ENCODE peak calls at places on chromosomes 3 and 15, in six cellular contexts. Y is K562, P is endothelial cell of umbilical vein, F is A549, I is GM12878, Z is HepG2. E is an unnamed sample.

GRCh38 chr15:89912674-89913396 is at the start of gene ARPIN:
- DNase-seq in Y (no peak), P (peak), F (peak), I (no peak), Z (peak), E (no peak)

GRCh38 chr15:34951993-34952392 is 17.5 kb downstream of the AQR start:
- DNase-seq in Y (no peak), P (peak), F (no peak), I (no peak), Z (no peak), E (no peak)

GRCh38 chr3:142460689-142461088 is 12.9 kb upstream of the XRN1 start:
- DNase-seq in Y (no peak), P (no peak), F (no peak), I (no peak), Z (no peak), E (no peak)

GRCh38 chr15:45486317-45486716 is 36.2 kb downstream of the SLC30A4 start:
- DNase-seq in Y (no peak), P (no peak), F (no peak), I (no peak), Z (no peak), E (no peak)

GRCh38 chr3:9878700-9879099 is 1.4 kb downstream of the CIDEC start:
- DNase-seq in Y (no peak), P (no peak), F (peak), I (no peak), Z (peak), E (no peak)

GRCh38 chr15:77627067-77627466 is 5.6 kb downstream of the LINGO1 start:
- DNase-seq in Y (no peak), P (no peak), F (no peak), I (no peak), Z (no peak), E (no peak)

GRCh38 chr3:66986406-66986805 is 11.7 kb upstream of the KBTBD8 start:
- DNase-seq in Y (no peak), P (no peak), F (no peak), I (no peak), Z (no peak), E (no peak)

GRCh38 chr15:70356919-70357318 is 259.2 kb upstream of the TLE3 start:
- DNase-seq in Y (no peak), P (no peak), F (no peak), I (no peak), Z (no peak), E (no peak)

GRCh38 chr15:72110355-72110754 is 7.6 kb downstream of the MYO9A start:
- DNase-seq in Y (no peak), P (no peak), F (peak), I (no peak), Z (peak), E (no peak)

GRCh38 chr3:73874596-73874995 is 249.9 kb upstream of the PDZRN3 start:
- DNase-seq in Y (no peak), P (no peak), F (no peak), I (no peak), Z (no peak), E (no peak)

GRCh38 chr3:48038971-48039481 is 22.8 kb upstream of the MAP4 start:
- DNase-seq in Y (no peak), P (peak), F (no peak), I (no peak), Z (peak), E (peak)

GRCh38 chr3:142087676-142088075 is 61.7 kb downstream of the TFDP2 start:
- DNase-seq in Y (no peak), P (no peak), F (no peak), I (no peak), Z (no peak), E (no peak)

GRCh38 chr3:115245899-115246298 is 98.8 kb upstream of the ZBTB20 start:
- DNase-seq in Y (no peak), P (no peak), F (no peak), I (no peak), Z (no peak), E (no peak)

GRCh38 chr3:197083486-197083885 is 53.9 kb upstream of the MELTF start:
- DNase-seq in Y (no peak), P (no peak), F (peak), I (no peak), Z (no peak), E (peak)

GRCh38 chr15:61410656-61411055 is 181.6 kb upstream of the RORA start:
- DNase-seq in Y (no peak), P (no peak), F (no peak), I (no peak), Z (no peak), E (no peak)

GRCh38 chr3:134317106-134317947 is 56.9 kb downstream of the AMOTL2 start:
- DNase-seq in Y (no peak), P (no peak), F (no peak), I (no peak), Z (no peak), E (no peak)

GRCh38 chr3:140510303-140510861 is 167.5 kb upstream of the TRIM42 start:
- DNase-seq in Y (no peak), P (no peak), F (no peak), I (no peak), Z (no peak), E (no peak)

GRCh38 chr3:10957976-10958749 is 34.4 kb upstream of the SLC6A1 start:
- DNase-seq in Y (no peak), P (no peak), F (no peak), I (no peak), Z (no peak), E (peak)

GRCh38 chr3:8458235-8458634 is 43.4 kb upstream of the LMCD1 start:
- DNase-seq in Y (no peak), P (no peak), F (no peak), I (no peak), Z (no peak), E (no peak)

GRCh38 chr3:79729096-79729495 is 38.7 kb downstream of the ROBO1 start:
- DNase-seq in Y (no peak), P (peak), F (no peak), I (no peak), Z (no peak), E (no peak)

GRCh38 chr3:73556520-73557371 is 68.0 kb downstream of the PDZRN3 start:
- DNase-seq in Y (no peak), P (no peak), F (no peak), I (no peak), Z (no peak), E (no peak)

GRCh38 chr3:184227481-184227935 is 1.9 kb upstream of the VWA5B2 start:
- DNase-seq in Y (peak), P (peak), F (peak), I (no peak), Z (peak), E (peak)

GRCh38 chr3:122921791-122922651 is 105.5 kb downstream of the SEMA5B start:
- DNase-seq in Y (peak), P (no peak), F (peak), I (no peak), Z (peak), E (peak)

GRCh38 chr3:45670995-45671394 is 18.2 kb upstream of the SACM1L start:
- DNase-seq in Y (no peak), P (no peak), F (no peak), I (no peak), Z (no peak), E (no peak)

GRCh38 chr3:40878464-40878905 is 320.8 kb upstream of the CTNNB1 start:
- DNase-seq in Y (no peak), P (peak), F (no peak), I (no peak), Z (no peak), E (no peak)
- H3K4me3 ChIP-seq in Y (no peak), P (no peak), F (no peak), I (no peak), Z (no peak), E (no peak)

GRCh38 chr3:31350307-31350706 is 182.4 kb upstream of the STT3B start:
- DNase-seq in Y (no peak), P (no peak), F (no peak), I (no peak), Z (no peak), E (no peak)
- TF ChIP-seq MYC in Y (no peak), P (no peak), F (no peak), I (no peak), Z (no peak), E (no peak)

DNA sequence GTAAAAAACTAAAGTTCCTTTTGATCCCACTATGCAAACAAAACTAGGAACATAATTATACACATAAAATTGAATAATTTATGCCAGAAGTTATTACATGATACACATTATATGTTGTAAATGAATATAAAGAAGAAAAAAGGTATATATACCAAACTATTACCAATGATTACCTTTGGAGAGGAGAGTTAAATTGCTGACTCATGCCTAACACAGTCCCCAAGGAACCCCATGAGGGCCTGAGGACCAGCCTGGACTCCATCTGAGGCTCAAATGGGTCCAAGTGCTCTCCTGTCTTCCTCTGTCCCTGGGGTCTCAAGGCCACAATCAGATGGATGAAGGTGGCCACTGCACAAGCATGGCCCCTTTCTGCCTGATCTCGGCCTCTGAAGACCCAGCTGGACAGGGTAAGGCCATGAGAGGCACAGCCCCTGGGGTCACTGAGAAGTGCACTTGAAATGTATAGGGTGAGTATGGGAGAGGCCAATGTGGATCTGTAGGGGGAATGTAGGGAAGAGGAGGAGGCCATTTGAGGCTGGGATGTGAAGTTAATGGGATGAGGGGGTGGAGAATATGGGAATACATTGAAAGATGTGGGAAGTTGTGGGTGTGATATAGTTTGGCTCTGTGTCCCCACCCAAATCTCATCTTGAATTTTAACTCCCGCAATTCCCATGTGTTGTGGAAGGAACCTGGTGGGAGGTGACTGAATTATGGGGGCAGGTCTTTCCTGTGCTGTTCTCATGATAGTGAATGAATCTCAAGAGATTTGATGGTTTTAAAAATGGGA is 1.1 kb upstream of the IQCF1 start:
- DNase-seq in Y (no peak), P (no peak), F (no peak), I (no peak), Z (no peak), E (no peak)
- TF ChIP-seq MAX in Y (no peak), P (no peak), F (no peak), I (no peak), Z (no peak), E (no peak)

GRCh38 chr3:127751163-127751621 is 71.1 kb downstream of the MGLL start:
- DNase-seq in Y (no peak), P (no peak), F (no peak), I (no peak), Z (no peak), E (no peak)
- H3K4me3 ChIP-seq in Y (no peak), P (no peak), F (no peak), I (peak), Z (no peak), E (no peak)

GRCh38 chr3:62323241-62323640 is 50.1 kb downstream of the FEZF2 start:
- DNase-seq in Y (no peak), P (no peak), F (no peak), I (no peak), Z (no peak), E (no peak)

GRCh38 chr3:62319570-62320243 is 53.6 kb downstream of the FEZF2 start:
- DNase-seq in Y (no peak), P (no peak), F (no peak), I (no peak), Z (no peak), E (no peak)

GRCh38 chr3:62318752-62319569 is 54.4 kb downstream of the FEZF2 start:
- DNase-seq in Y (peak), P (peak), F (peak), I (no peak), Z (peak), E (peak)

GRCh38 chr3:62316525-62316924 is 56.8 kb downstream of the FEZF2 start:
- DNase-seq in Y (no peak), P (no peak), F (no peak), I (no peak), Z (no peak), E (no peak)

DNA sequence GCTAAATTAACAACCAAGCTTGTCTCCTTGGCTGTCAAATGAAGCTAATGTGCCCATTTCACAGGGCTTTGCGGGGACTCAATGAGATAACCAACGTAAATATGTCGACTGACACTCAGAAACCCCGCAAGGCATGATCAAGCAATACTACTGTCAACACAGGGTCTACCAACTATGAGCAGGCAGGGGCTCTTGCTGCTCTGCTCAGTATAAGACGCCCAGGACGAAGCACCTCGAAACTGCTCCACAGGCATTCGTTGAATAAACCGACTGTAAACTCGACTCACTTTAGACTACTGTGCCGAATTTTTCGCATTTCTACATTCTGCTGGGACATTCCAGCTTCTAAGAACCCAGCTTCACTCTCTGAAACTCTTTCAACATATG is 55.0 kb downstream of the FEZF2 start:
- DNase-seq in Y (no peak), P (no peak), F (no peak), I (no peak), Z (no peak), E (no peak)
- TF ChIP-seq MYC in Y (no peak), P (no peak), F (no peak), I (no peak), Z (no peak), E (no peak)

DNA sequence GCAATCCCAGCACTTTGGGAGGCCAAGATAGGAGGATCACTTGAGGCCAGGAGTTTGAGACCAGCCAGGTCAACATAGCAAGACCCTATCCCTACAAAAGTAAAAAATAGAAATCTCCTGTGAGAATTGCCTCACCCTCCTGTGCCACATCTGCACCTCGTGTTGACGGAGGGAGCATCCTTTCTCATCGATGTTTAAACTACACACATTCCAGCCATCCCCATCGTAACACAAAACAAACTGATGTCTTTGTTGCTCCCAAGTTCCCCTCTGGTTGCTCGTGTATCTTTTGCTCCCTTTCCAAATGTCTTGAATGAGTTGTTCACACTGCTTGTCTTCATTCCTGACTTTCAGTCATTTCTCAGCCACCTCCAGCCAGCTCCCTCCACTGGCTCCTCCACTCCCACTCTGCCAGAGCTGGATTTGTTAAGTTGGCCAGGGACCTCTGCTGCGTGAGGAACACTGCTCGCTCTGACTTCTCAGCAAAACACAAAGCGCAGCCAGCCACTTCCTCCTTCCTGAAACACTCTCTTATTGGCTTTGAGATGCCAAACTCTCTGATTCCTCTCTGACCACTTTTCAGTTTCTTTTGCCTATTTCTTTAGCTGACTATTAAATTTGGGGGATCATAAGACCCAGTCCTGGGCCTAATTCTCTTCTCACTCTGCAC is 53.6 kb upstream of the ATP13A3 start:
- DNase-seq in Y (no peak), P (peak), F (no peak), I (no peak), Z (no peak), E (peak)
- TF ChIP-seq MAX in Y (no peak), P (no peak), F (no peak), I (no peak), Z (no peak), E (no peak)